ENCODE peak calls at places on chromosome 15, in ten cellular contexts. W is BJ, U is sigmoid colon, K is A549, Q is AG04450, X is HCT116, C is coronary artery, R is foreskin fibroblast, G is astrocyte, I is fibroblast of mammary gland. B is an unnamed sample.

GRCh38 chr15:59707619-59708018 is 18.5 kb upstream of the BNIP2 start:
- DNase-seq in W (no peak), U (no peak), K (no peak), Q (no peak), X (no peak), C (no peak), R (no peak), G (no peak), I (no peak), B (no peak)

GRCh38 chr15:63350178-63350621 is 31.4 kb downstream of the CA12 start:
- DNase-seq in W (no peak), U (no peak), K (no peak), Q (no peak), X (no peak), C (no peak), R (no peak), G (no peak), I (no peak), B (no peak)

GRCh38 chr15:42724276-42724675 is 12.7 kb downstream of the CDAN1 start:
- DNase-seq in W (no peak), U (no peak), K (no peak), Q (no peak), X (no peak), C (no peak), R (no peak), G (no peak), I (no peak), B (no peak)

GRCh38 chr15:90345859-90346258 is 6.2 kb upstream of the ZNF774 start:
- DNase-seq in W (no peak), U (no peak), K (no peak), Q (no peak), X (no peak), C (no peak), R (no peak), G (no peak), I (no peak), B (no peak)

GRCh38 chr15:65286069-65286703 is 497 bp downstream of the PARP16 start:
- DNase-seq in W (no peak), U (no peak), K (peak), Q (no peak), X (no peak), C (peak), R (no peak), G (peak), I (no peak), B (no peak)

GRCh38 chr15:33047077-33047476 is 147.4 kb downstream of the FMN1 start:
- DNase-seq in W (no peak), U (no peak), K (no peak), Q (no peak), X (no peak), C (no peak), R (no peak), G (no peak), I (no peak), B (no peak)

GRCh38 chr15:77032052-77032646 is 37.2 kb downstream of the PSTPIP1 start:
- DNase-seq in W (no peak), U (peak), K (no peak), Q (no peak), X (no peak), C (peak), R (no peak), G (no peak), I (no peak), B (no peak)

GRCh38 chr15:93476491-93477176 is 387.6 kb upstream of the RGMA start:
- DNase-seq in W (no peak), U (no peak), K (no peak), Q (no peak), X (no peak), C (no peak), R (no peak), G (no peak), I (no peak), B (no peak)

GRCh38 chr15:98745650-98746374 is 97.5 kb downstream of the IGF1R start:
- DNase-seq in W (no peak), U (no peak), K (no peak), Q (no peak), X (no peak), C (no peak), R (no peak), G (peak), I (no peak), B (no peak)

GRCh38 chr15:23642413-23643044 is 5.1 kb downstream of the MAGEL2 start:
- DNase-seq in W (no peak), U (peak), K (peak), Q (peak), X (peak), C (no peak), R (peak), G (peak), I (peak), B (no peak)

GRCh38 chr15:82093774-82094211 is 48.0 kb upstream of the MEX3B start:
- DNase-seq in W (no peak), U (no peak), K (peak), Q (peak), X (no peak), C (no peak), R (peak), G (peak), I (peak), B (peak)

GRCh38 chr15:56749982-56750381 is 16.7 kb upstream of the ZNF280D start:
- DNase-seq in W (peak), U (no peak), K (no peak), Q (no peak), X (no peak), C (no peak), R (no peak), G (no peak), I (peak), B (no peak)

GRCh38 chr15:89776274-89777072 is at the start of gene MESP2:
- DNase-seq in W (no peak), U (peak), K (peak), Q (no peak), X (peak), C (peak), R (peak), G (peak), I (peak), B (no peak)

GRCh38 chr15:91522609-91523332 is 330.7 kb upstream of the SLCO3A1 start:
- DNase-seq in W (no peak), U (no peak), K (peak), Q (peak), X (no peak), C (no peak), R (peak), G (peak), I (peak), B (no peak)

GRCh38 chr15:97718509-97718908 is 242.0 kb upstream of the ARRDC4 start:
- DNase-seq in W (no peak), U (no peak), K (no peak), Q (no peak), X (no peak), C (no peak), R (no peak), G (no peak), I (no peak), B (no peak)

GRCh38 chr15:86001200-86001599 is 78.5 kb upstream of the AGBL1 start:
- DNase-seq in W (no peak), U (no peak), K (no peak), Q (no peak), X (no peak), C (no peak), R (no peak), G (peak), I (no peak), B (no peak)

GRCh38 chr15:70323111-70323851 is 225.6 kb upstream of the TLE3 start:
- DNase-seq in W (no peak), U (peak), K (no peak), Q (no peak), X (no peak), C (no peak), R (no peak), G (peak), I (peak), B (no peak)

GRCh38 chr15:100464895-100465294 is 63.9 kb downstream of the CERS3 start:
- DNase-seq in W (no peak), U (no peak), K (no peak), Q (no peak), X (no peak), C (no peak), R (no peak), G (no peak), I (no peak), B (no peak)

GRCh38 chr15:45448066-45448510 is 69.7 kb upstream of the GATM start:
- DNase-seq in W (no peak), U (no peak), K (peak), Q (no peak), X (no peak), C (no peak), R (no peak), G (no peak), I (no peak), B (no peak)

GRCh38 chr15:65752151-65752700 is 39.9 kb downstream of the DENND4A start:
- DNase-seq in W (no peak), U (no peak), K (no peak), Q (no peak), X (no peak), C (no peak), R (no peak), G (peak), I (peak), B (no peak)

GRCh38 chr15:26873846-26874245 is 7.0 kb downstream of the GABRA5 start:
- DNase-seq in W (no peak), U (no peak), K (no peak), Q (no peak), X (no peak), C (no peak), R (no peak), G (peak), I (peak), B (no peak)

GRCh38 chr15:60408438-60409105 is 10.8 kb upstream of the ANXA2 start:
- DNase-seq in W (no peak), U (no peak), K (peak), Q (no peak), X (no peak), C (no peak), R (peak), G (peak), I (peak), B (no peak)

GRCh38 chr15:67534360-67534759 is 8.1 kb upstream of the MAP2K5 start:
- DNase-seq in W (no peak), U (no peak), K (no peak), Q (no peak), X (no peak), C (no peak), R (no peak), G (no peak), I (no peak), B (no peak)
- H3K4me3 ChIP-seq in W (no peak), U (no peak), K (no peak), Q (no peak), X (no peak), C (no peak), R (no peak), G (no peak), I (no peak), B (no peak)

GRCh38 chr15:40595773-40596172 is 1.7 kb downstream of the KNL1 start:
- DNase-seq in W (no peak), U (no peak), K (no peak), Q (no peak), X (no peak), C (no peak), R (no peak), G (no peak), I (no peak), B (no peak)

GRCh38 chr15:40595219-40595618 is 1.2 kb downstream of the KNL1 start:
- DNase-seq in W (no peak), U (no peak), K (no peak), Q (no peak), X (no peak), C (no peak), R (no peak), G (no peak), I (no peak), B (no peak)

GRCh38 chr15:40593130-40593529 is 919 bp upstream of the KNL1 start:
- DNase-seq in W (no peak), U (no peak), K (no peak), Q (no peak), X (no peak), C (no peak), R (no peak), G (no peak), I (no peak), B (no peak)

GRCh38 chr15:40593588-40594428 is at the start of gene KNL1:
- DNase-seq in W (peak), U (peak), K (peak), Q (peak), X (peak), C (peak), R (peak), G (peak), I (peak), B (peak)

DNA sequence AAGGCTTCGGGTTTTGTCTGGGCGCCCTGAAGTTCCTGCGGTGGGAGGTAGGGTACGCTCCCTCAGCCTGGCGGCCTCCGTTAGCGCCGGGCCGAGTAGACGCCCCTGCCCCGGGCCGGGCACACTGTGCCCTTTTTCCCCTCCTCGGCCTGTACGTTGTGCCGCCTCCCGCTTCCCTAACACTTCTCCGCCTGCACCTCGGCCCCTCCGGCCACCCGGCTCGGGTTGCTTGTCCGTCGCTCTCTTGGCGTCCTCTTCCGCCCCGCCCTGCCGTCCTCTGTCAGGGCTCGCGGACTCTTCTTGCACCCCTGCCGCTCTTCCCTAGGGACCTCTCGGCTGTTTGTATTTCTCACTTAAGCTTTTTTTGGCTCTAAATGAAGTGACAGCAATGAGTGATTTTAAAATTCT is 384 bp downstream of the KNL1 start:
- DNase-seq in W (peak), U (peak), K (peak), Q (no peak), X (peak), C (peak), R (peak), G (peak), I (peak), B (no peak)
- TF ChIP-seq CTCF in W (peak), U (no peak), K (no peak), Q (peak), X (no peak), C (no peak), R (no peak), G (no peak), I (no peak), B (peak)

GRCh38 chr15:96350321-96350720 is 19.8 kb downstream of the NR2F2 start:
- DNase-seq in W (no peak), U (no peak), K (no peak), Q (no peak), X (no peak), C (no peak), R (no peak), G (no peak), I (no peak), B (no peak)

GRCh38 chr15:96350884-96351639 is 20.6 kb downstream of the NR2F2 start:
- DNase-seq in W (no peak), U (no peak), K (no peak), Q (no peak), X (no peak), C (no peak), R (no peak), G (no peak), I (no peak), B (no peak)

GRCh38 chr15:96352594-96353377 is 22.3 kb downstream of the NR2F2 start:
- DNase-seq in W (no peak), U (no peak), K (no peak), Q (no peak), X (no peak), C (no peak), R (no peak), G (peak), I (peak), B (no peak)

GRCh38 chr15:96353378-96353930 is 23.0 kb downstream of the NR2F2 start:
- DNase-seq in W (no peak), U (no peak), K (no peak), Q (no peak), X (no peak), C (no peak), R (no peak), G (no peak), I (no peak), B (no peak)

GRCh38 chr15:96351801-96352593 is 21.5 kb downstream of the NR2F2 start:
- DNase-seq in W (no peak), U (no peak), K (no peak), Q (no peak), X (no peak), C (peak), R (no peak), G (no peak), I (no peak), B (no peak)
- H3K4me3 ChIP-seq in W (no peak), U (no peak), K (no peak), Q (no peak), X (no peak), C (peak), R (no peak), G (no peak), I (no peak), B (no peak)

GRCh38 chr15:50135123-50135541 is 16.1 kb upstream of the ATP8B4 start:
- DNase-seq in W (no peak), U (no peak), K (peak), Q (no peak), X (no peak), C (no peak), R (no peak), G (peak), I (peak), B (no peak)

GRCh38 chr15:50137330-50137761 is 18.3 kb upstream of the ATP8B4 start:
- DNase-seq in W (peak), U (no peak), K (peak), Q (peak), X (peak), C (no peak), R (peak), G (peak), I (peak), B (peak)

GRCh38 chr15:50140097-50140496 is 21.1 kb upstream of the ATP8B4 start:
- DNase-seq in W (no peak), U (no peak), K (no peak), Q (no peak), X (no peak), C (no peak), R (no peak), G (no peak), I (no peak), B (no peak)

GRCh38 chr15:50137893-50138292 is 18.9 kb upstream of the ATP8B4 start:
- DNase-seq in W (no peak), U (no peak), K (no peak), Q (no peak), X (no peak), C (no peak), R (no peak), G (peak), I (no peak), B (no peak)

DNA sequence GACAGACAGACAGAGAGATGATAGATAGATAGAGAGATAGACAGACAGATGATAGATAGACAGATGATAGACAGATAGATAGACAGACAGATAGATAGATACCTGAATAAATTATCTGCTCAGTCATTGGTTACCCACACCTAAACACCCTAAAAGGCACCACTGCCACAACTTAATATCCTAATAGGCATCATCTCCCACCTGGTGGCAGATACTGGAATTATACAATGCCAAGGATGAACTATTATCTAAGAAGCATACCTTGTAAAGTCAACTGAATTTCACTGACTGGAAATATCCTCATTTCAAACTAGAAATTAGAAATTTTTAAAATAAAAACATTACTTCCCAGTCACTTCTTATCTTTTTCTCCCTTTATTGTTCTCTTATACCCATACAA is 19.4 kb upstream of the ATP8B4 start:
- DNase-seq in W (no peak), U (no peak), K (peak), Q (no peak), X (no peak), C (no peak), R (no peak), G (no peak), I (peak), B (no peak)
- TF ChIP-seq CTCF in W (peak), U (no peak), K (peak), Q (peak), X (peak), C (no peak), R (peak), G (no peak), I (peak), B (no peak)

DNA sequence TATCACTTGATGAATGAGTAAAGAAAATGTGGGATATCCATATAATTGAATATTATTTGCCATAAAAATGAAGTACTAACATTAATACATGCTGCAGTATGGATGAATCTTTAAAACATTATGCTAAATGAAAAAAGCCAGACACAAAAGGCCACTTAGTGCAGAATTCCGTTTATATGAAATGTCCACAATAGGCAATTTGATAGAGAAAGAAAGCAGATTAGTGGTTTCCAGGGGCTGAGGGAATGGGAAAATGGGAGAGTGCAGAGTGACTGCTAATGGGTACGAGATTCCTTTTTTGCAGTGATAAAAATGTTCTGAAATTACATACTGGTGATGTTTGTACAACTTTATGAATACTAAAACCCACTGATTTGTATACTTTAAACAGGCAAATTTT is 126.7 kb downstream of the FRMD5 start:
- DNase-seq in W (no peak), U (no peak), K (no peak), Q (no peak), X (no peak), C (no peak), R (no peak), G (no peak), I (no peak), B (no peak)
- H3K4me3 ChIP-seq in W (no peak), U (no peak), K (no peak), Q (no peak), X (no peak), C (no peak), R (no peak), G (no peak), I (no peak), B (no peak)

GRCh38 chr15:69213786-69214185 is 53.4 kb downstream of the GLCE start:
- DNase-seq in W (no peak), U (no peak), K (no peak), Q (no peak), X (no peak), C (no peak), R (no peak), G (no peak), I (no peak), B (no peak)
- TF ChIP-seq CTCF in W (no peak), U (no peak), K (no peak), Q (no peak), X (peak), C (no peak), R (no peak), G (peak), I (no peak), B (peak)

GRCh38 chr15:52527196-52527897 is 1.3 kb downstream of the MYO5A start:
- DNase-seq in W (no peak), U (no peak), K (no peak), Q (no peak), X (no peak), C (no peak), R (no peak), G (no peak), I (no peak), B (no peak)
- H3K4me3 ChIP-seq in W (peak), U (peak), K (peak), Q (peak), X (peak), C (peak), R (peak), G (peak), I (peak), B (no peak)

B was measured in kidney epithelial cell.